ENCODE peak calls at places on chromosomes 5 and 9, in five cellular contexts. T, P, U, Q and A are unnamed samples.

GRCh38 chr5:178376906-178377582 is 144.4 kb upstream of the PHYKPL start:
- DNase-seq in P (no peak), Q (no peak), T (peak; percentile 10), U (no peak), A (no peak)

GRCh38 chr9:78967557-78968212 is 604.1 kb upstream of the TLE4 start:
- DNase-seq in T (no peak), Q (no peak), U (no peak), P (no peak), A (peak; percentile 71)

GRCh38 chr5:93886917-93887361 is 145.5 kb upstream of the POU5F2 start:
- DNase-seq in P (no peak), U (no peak), T (no peak), Q (peak; percentile 57), A (no peak)

GRCh38 chr9:7147136-7148090 is 389.6 kb downstream of the KDM4C start:
- DNase-seq in T (no peak), U (peak; percentile 49), Q (peak; percentile 56), P (peak; percentile 31), A (no peak)

GRCh38 chr9:112051812-112052211 is 123.3 kb downstream of the SUSD1 start:
- DNase-seq in Q (no peak), T (no peak), U (no peak), P (no peak), A (no peak)

GRCh38 chr9:130120207-130120587 is 52.0 kb upstream of the NCS1 start:
- DNase-seq in T (no peak), U (no peak), P (no peak), Q (no peak), A (no peak)

GRCh38 chr9:108972186-108972585 is 38.0 kb downstream of the ABITRAM start:
- DNase-seq in U (no peak), P (no peak), Q (peak; percentile 83), T (no peak), A (no peak)

GRCh38 chr9:78973906-78974305 is 597.9 kb upstream of the TLE4 start:
- DNase-seq in P (no peak), T (no peak), Q (peak; percentile 56), U (no peak), A (peak; percentile 95)

GRCh38 chr5:133918731-133919130 is 49.7 kb downstream of the C5orf15 start:
- DNase-seq in P (no peak), U (no peak), Q (no peak), T (no peak), A (no peak)

GRCh38 chr9:121249563-121249962 is 18.4 kb upstream of the GSN start:
- DNase-seq in P (no peak), Q (no peak), T (no peak), U (no peak), A (no peak)

GRCh38 chr5:106875591-106876297 is 795.0 kb downstream of the EFNA5 start:
- DNase-seq in T (peak; percentile 55), U (peak; percentile 13), Q (peak; percentile 57), P (no peak), A (peak; percentile 46)

GRCh38 chr9:69937358-69937757 is 106.3 kb upstream of the MAMDC2 start:
- DNase-seq in Q (no peak), P (no peak), U (no peak), T (no peak), A (peak; percentile 81)

GRCh38 chr9:16824545-16825041 is 45.9 kb downstream of the BNC2 start:
- DNase-seq in U (no peak), P (no peak), T (no peak), Q (peak; percentile 62), A (peak; percentile 86)

GRCh38 chr9:73548201-73548600 is 396.5 kb downstream of the ANXA1 start:
- DNase-seq in U (no peak), Q (peak; percentile 2), P (no peak), T (no peak), A (no peak)

GRCh38 chr9:83959061-83959460 is 21.0 kb downstream of the HNRNPK start:
- DNase-seq in T (no peak), Q (peak; percentile 65), U (no peak), P (no peak), A (peak; percentile 42)

GRCh38 chr9:72473474-72474241 is 47.8 kb upstream of the TMC1 start:
- DNase-seq in U (no peak), Q (peak; percentile 87), P (no peak), T (no peak), A (peak; percentile 81)

GRCh38 chr5:139120521-139120920 is 77.6 kb downstream of the SIL1 start:
- DNase-seq in Q (no peak), T (no peak), U (no peak), P (no peak), A (no peak)

GRCh38 chr5:11724947-11725346 is 179.3 kb downstream of the CTNND2 start:
- DNase-seq in Q (no peak), U (no peak), P (no peak), T (no peak), A (peak; percentile 2)

GRCh38 chr9:14395300-14396082 is 81.5 kb upstream of the NFIB start:
- DNase-seq in T (no peak), P (peak; percentile 66), U (no peak), Q (no peak), A (no peak)

GRCh38 chr9:15135167-15135792 is 171.7 kb downstream of the TTC39B start:
- DNase-seq in U (no peak), Q (peak; percentile 83), P (peak; percentile 48), T (no peak), A (peak; percentile 73)

GRCh38 chr9:17018001-17018491 is 116.8 kb upstream of the CNTLN start:
- DNase-seq in P (peak; percentile 29), Q (peak; percentile 14), U (no peak), T (no peak), A (no peak)

GRCh38 chr5:10801931-10802674 is 41.1 kb upstream of the DAP start:
- DNase-seq in T (no peak), Q (peak; percentile 22), P (no peak), U (no peak), A (peak; percentile 32)

GRCh38 chr9:12718482-12719026 is 25.4 kb downstream of the TYRP1 start:
- DNase-seq in U (no peak), T (no peak), Q (peak; percentile 70), P (no peak), A (peak; percentile 85)

GRCh38 chr5:168076561-168076991 is 214.9 kb upstream of the WWC1 start:
- DNase-seq in U (peak; percentile 33), P (no peak), Q (peak; percentile 56), T (no peak), A (peak; percentile 17)

GRCh38 chr5:79508794-79509193 is 5.1 kb downstream of the HOMER1 start:
- DNase-seq in U (no peak), T (no peak), Q (no peak), P (no peak), A (no peak)

DNA sequence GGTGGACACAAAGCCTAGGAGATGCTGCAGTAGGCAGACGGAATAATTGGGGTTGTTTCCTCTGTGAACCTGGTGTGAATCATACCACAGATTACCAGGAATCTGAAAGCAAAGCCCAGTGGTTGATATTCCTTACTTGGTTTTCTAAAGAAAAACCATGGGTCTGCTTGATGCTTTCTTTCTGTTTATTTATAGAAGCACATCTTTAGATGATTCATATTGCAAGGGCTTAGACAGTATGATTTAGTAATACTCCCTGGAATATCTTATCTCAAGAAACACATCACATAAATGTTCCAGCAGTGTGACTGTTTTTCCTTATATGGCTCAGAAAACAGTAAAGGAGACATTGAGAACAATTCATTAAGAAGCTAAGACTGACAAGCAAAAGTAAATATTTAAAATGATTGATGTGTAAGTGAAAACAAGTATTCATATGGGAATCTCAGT is 623.3 kb downstream of the RAB3C start:
- DNase-seq in Q (peak; percentile 94), P (no peak), T (no peak), U (no peak), A (peak; percentile 41)
- H3K4me3 ChIP-seq in Q (no peak overlapping the region), P (no peak overlapping the region), T (no peak overlapping the region), U (no peak overlapping the region), A (no peak overlapping the region)

DNA sequence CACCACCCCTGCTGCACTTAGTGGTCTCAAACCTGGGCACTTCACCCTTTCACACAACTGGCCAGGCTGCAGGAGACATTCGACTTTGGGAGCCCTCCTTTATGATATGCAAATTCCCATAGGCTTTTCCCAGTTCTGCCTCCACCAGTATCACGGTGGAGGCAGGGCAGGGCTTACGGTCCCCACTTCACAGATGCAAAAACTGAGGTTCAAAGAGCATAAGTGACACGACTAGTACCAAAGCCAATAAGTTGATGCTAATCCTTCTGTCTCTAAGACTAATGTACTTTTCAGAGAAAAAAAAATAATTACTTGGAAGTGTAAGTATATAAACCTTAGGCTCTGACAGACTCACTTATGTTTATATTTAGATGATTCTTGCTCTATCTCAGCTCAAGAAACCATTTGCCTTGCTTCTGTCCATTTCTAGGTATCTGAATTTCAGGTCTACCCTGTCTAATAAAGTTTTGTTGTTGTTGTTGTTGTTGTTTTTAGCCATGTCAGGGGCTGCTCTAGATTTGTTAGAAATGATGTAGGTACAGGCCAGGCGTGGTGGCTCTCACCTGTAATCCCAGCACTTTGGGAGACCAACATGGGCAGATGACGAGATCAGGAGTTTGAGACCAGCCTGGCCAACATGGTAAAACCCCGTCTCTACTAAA is 10.7 kb downstream of the GALNT10 start:
- DNase-seq in T (no peak), Q (no peak), P (no peak), U (no peak), A (no peak)
- TF ChIP-seq CTCF in T (no peak), Q (no peak), P (no peak), U (no peak), A (no peak)

GRCh38 chr5:77629553-77630245 is 8.8 kb downstream of the OTP start:
- DNase-seq in P (no peak), T (no peak), U (peak; percentile 26), Q (no peak), A (no peak)

GRCh38 chr5:77631166-77631582 is 7.3 kb downstream of the OTP start:
- DNase-seq in Q (no peak), U (no peak), P (no peak), T (no peak), A (no peak)

GRCh38 chr5:77628840-77629552 is 9.5 kb downstream of the OTP start:
- DNase-seq in U (no peak), P (no peak), T (no peak), Q (no peak), A (no peak)

GRCh38 chr5:77632526-77633268 is 5.8 kb downstream of the OTP start:
- DNase-seq in Q (no peak), P (no peak), U (no peak), T (no peak), A (peak; percentile 49)

DNA sequence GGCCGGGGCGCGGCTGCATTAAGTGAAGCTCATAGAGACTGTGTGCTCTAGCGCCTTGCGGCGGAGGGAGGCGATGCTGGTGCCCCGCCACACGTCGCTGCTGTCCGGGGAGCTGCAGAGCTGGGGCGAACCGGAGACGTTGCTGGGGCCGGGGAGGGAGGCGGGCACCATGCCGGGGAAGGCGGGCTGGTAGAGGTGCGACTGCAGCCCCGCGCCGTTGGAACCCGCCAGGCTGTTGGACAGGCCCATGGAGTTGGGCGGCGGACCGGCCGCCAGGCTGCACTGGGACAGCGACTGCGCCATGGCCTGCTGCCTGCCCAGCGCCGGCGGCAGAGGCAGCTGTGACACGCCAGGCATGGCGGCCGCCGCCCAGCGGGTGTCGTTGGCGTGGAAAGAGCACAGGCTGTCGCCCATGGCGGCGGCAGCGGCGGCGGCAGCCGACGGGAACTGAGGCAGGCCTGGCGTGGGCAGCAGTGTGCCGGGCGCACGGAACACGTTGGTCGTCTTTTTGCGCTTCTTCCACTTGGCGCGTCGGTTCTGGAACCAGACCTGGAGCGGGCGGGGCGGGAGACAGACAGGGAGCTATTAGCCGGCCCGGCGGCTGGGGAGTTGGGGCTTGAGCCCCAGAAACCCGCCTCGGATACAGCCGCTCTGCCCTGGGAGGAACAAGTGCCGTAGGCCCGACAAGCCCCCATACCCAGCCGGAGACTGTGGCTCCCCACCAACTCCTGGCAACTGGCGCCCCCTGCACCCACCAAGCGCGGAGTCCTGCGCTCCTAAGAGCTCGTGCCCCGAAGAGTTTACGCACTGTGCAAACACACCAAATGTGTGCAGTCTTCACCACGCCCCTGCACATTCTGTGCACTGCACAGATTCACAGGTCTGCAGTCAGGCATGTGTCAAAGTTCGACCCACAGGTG is 8.0 kb downstream of the OTP start:
- DNase-seq in U (peak; percentile 69), T (peak; percentile 82), P (no peak), Q (no peak), A (peak; percentile 16)
- H3K4me3 ChIP-seq in U (no peak overlapping the region), T (peak overlapping the region; percentile 48), P (peak overlapping the region; percentile 36), Q (no peak overlapping the region), A (peak overlapping the region; percentile 14)

GRCh38 chr5:21654-22233 is 70.2 kb upstream of the PLEKHG4B start:
- DNase-seq in P (no peak), U (no peak), T (no peak), Q (peak; percentile 22), A (no peak)
- TF ChIP-seq CTCF in P (no peak), U (no peak), T (no peak), Q (peak; percentile 53), A (peak; percentile 32)